ENCODE peak calls at places on chromosomes 2 and 18, in four cellular contexts. One of them, this sample, is unnamed.

GRCh38 chr2:20868377-20868776 is 45.5 kb upstream of the LDAH start:
- DNase-seq in astrocyte: no peak
- DNase-seq in activated naive CD8-positive, alpha-beta T cell treated with anti-CD3 and anti-CD28 coated beads, Interleukin-2, amount 10 ng/mL, durations not matched to agents 7 days and 5 days: peak
- DNase-seq in activated gamma-delta T cell treated with anti-CD3 and anti-CD28 coated beads, Interleukin-2, amount 50 U/mL, for 16 hours: no peak
- DNase-seq in this sample: no peak

GRCh38 chr2:226984461-226985226 is 148.8 kb downstream of the RHBDD1 start:
- DNase-seq in astrocyte: no peak
- DNase-seq in activated gamma-delta T cell treated with anti-CD3 and anti-CD28 coated beads, Interleukin-2, amount 50 U/mL, for 16 hours: no peak
- DNase-seq in activated naive CD8-positive, alpha-beta T cell treated with anti-CD3 and anti-CD28 coated beads, Interleukin-2, amount 10 ng/mL, durations not matched to agents 7 days and 5 days: no peak
- DNase-seq in this sample: no peak

GRCh38 chr2:157839162-157839801 is 36.8 kb downstream of the ACVR1 start:
- DNase-seq in astrocyte: peak
- DNase-seq in activated gamma-delta T cell treated with anti-CD3 and anti-CD28 coated beads, Interleukin-2, amount 50 U/mL, for 16 hours: no peak
- DNase-seq in activated naive CD8-positive, alpha-beta T cell treated with anti-CD3 and anti-CD28 coated beads, Interleukin-2, amount 10 ng/mL, durations not matched to agents 7 days and 5 days: no peak
- DNase-seq in this sample: peak

GRCh38 chr2:176110975-176111663 is 4.0 kb downstream of the HOXD11 start:
- DNase-seq in activated naive CD8-positive, alpha-beta T cell treated with anti-CD3 and anti-CD28 coated beads, Interleukin-2, amount 10 ng/mL, durations not matched to agents 7 days and 5 days: no peak
- DNase-seq in astrocyte: no peak
- DNase-seq in activated gamma-delta T cell treated with anti-CD3 and anti-CD28 coated beads, Interleukin-2, amount 50 U/mL, for 16 hours: no peak
- DNase-seq in this sample: peak

GRCh38 chr2:226447896-226448295 is 351.7 kb downstream of the IRS1 start:
- DNase-seq in activated naive CD8-positive, alpha-beta T cell treated with anti-CD3 and anti-CD28 coated beads, Interleukin-2, amount 10 ng/mL, durations not matched to agents 7 days and 5 days: no peak
- DNase-seq in activated gamma-delta T cell treated with anti-CD3 and anti-CD28 coated beads, Interleukin-2, amount 50 U/mL, for 16 hours: no peak
- DNase-seq in astrocyte: peak
- DNase-seq in this sample: no peak

GRCh38 chr2:71933467-71934319 is 214.0 kb downstream of the CYP26B1 start:
- DNase-seq in astrocyte: peak
- DNase-seq in activated gamma-delta T cell treated with anti-CD3 and anti-CD28 coated beads, Interleukin-2, amount 50 U/mL, for 16 hours: no peak
- DNase-seq in activated naive CD8-positive, alpha-beta T cell treated with anti-CD3 and anti-CD28 coated beads, Interleukin-2, amount 10 ng/mL, durations not matched to agents 7 days and 5 days: no peak
- DNase-seq in this sample: peak

GRCh38 chr2:136479696-136480095 is 285.6 kb upstream of the THSD7B start:
- DNase-seq in astrocyte: no peak
- DNase-seq in activated gamma-delta T cell treated with anti-CD3 and anti-CD28 coated beads, Interleukin-2, amount 50 U/mL, for 16 hours: no peak
- DNase-seq in activated naive CD8-positive, alpha-beta T cell treated with anti-CD3 and anti-CD28 coated beads, Interleukin-2, amount 10 ng/mL, durations not matched to agents 7 days and 5 days: no peak
- DNase-seq in this sample: no peak

GRCh38 chr18:10023853-10024638 is 110.2 kb downstream of the VAPA start:
- DNase-seq in activated naive CD8-positive, alpha-beta T cell treated with anti-CD3 and anti-CD28 coated beads, Interleukin-2, amount 10 ng/mL, durations not matched to agents 7 days and 5 days: no peak
- DNase-seq in activated gamma-delta T cell treated with anti-CD3 and anti-CD28 coated beads, Interleukin-2, amount 50 U/mL, for 16 hours: no peak
- DNase-seq in astrocyte: no peak
- DNase-seq in this sample: no peak

GRCh38 chr2:230665263-230665691 is 47.4 kb upstream of the CAB39 start:
- DNase-seq in astrocyte: no peak
- DNase-seq in activated gamma-delta T cell treated with anti-CD3 and anti-CD28 coated beads, Interleukin-2, amount 50 U/mL, for 16 hours: no peak
- DNase-seq in activated naive CD8-positive, alpha-beta T cell treated with anti-CD3 and anti-CD28 coated beads, Interleukin-2, amount 10 ng/mL, durations not matched to agents 7 days and 5 days: no peak
- DNase-seq in this sample: no peak

GRCh38 chr2:127700527-127701192 is 637 bp upstream of the SFT2D3 start:
- DNase-seq in activated naive CD8-positive, alpha-beta T cell treated with anti-CD3 and anti-CD28 coated beads, Interleukin-2, amount 10 ng/mL, durations not matched to agents 7 days and 5 days: no peak
- DNase-seq in astrocyte: no peak
- DNase-seq in activated gamma-delta T cell treated with anti-CD3 and anti-CD28 coated beads, Interleukin-2, amount 50 U/mL, for 16 hours: no peak
- DNase-seq in this sample: no peak

GRCh38 chr2:159798376-159798724 is 342 bp upstream of the CD302 start:
- DNase-seq in activated gamma-delta T cell treated with anti-CD3 and anti-CD28 coated beads, Interleukin-2, amount 50 U/mL, for 16 hours: no peak
- DNase-seq in astrocyte: no peak
- DNase-seq in activated naive CD8-positive, alpha-beta T cell treated with anti-CD3 and anti-CD28 coated beads, Interleukin-2, amount 10 ng/mL, durations not matched to agents 7 days and 5 days: no peak
- DNase-seq in this sample: peak

GRCh38 chr2:31475692-31476091 is 61.1 kb upstream of the XDH start:
- DNase-seq in activated gamma-delta T cell treated with anti-CD3 and anti-CD28 coated beads, Interleukin-2, amount 50 U/mL, for 16 hours: no peak
- DNase-seq in astrocyte: peak
- DNase-seq in activated naive CD8-positive, alpha-beta T cell treated with anti-CD3 and anti-CD28 coated beads, Interleukin-2, amount 10 ng/mL, durations not matched to agents 7 days and 5 days: no peak
- DNase-seq in this sample: no peak

GRCh38 chr2:40652155-40652554 is 200.3 kb upstream of the SLC8A1 start:
- DNase-seq in astrocyte: no peak
- DNase-seq in activated gamma-delta T cell treated with anti-CD3 and anti-CD28 coated beads, Interleukin-2, amount 50 U/mL, for 16 hours: no peak
- DNase-seq in activated naive CD8-positive, alpha-beta T cell treated with anti-CD3 and anti-CD28 coated beads, Interleukin-2, amount 10 ng/mL, durations not matched to agents 7 days and 5 days: no peak
- DNase-seq in this sample: no peak

GRCh38 chr2:115939902-115940301 is 1497.5 kb downstream of the DPP10 start:
- DNase-seq in activated naive CD8-positive, alpha-beta T cell treated with anti-CD3 and anti-CD28 coated beads, Interleukin-2, amount 10 ng/mL, durations not matched to agents 7 days and 5 days: no peak
- DNase-seq in astrocyte: no peak
- DNase-seq in activated gamma-delta T cell treated with anti-CD3 and anti-CD28 coated beads, Interleukin-2, amount 50 U/mL, for 16 hours: no peak
- DNase-seq in this sample: no peak

GRCh38 chr18:9627642-9628041 is 13.3 kb upstream of the PPP4R1 start:
- DNase-seq in astrocyte: peak
- DNase-seq in activated gamma-delta T cell treated with anti-CD3 and anti-CD28 coated beads, Interleukin-2, amount 50 U/mL, for 16 hours: no peak
- DNase-seq in activated naive CD8-positive, alpha-beta T cell treated with anti-CD3 and anti-CD28 coated beads, Interleukin-2, amount 10 ng/mL, durations not matched to agents 7 days and 5 days: no peak
- DNase-seq in this sample: no peak

GRCh38 chr2:5692561-5693287 is 540 bp downstream of the SOX11 start:
- DNase-seq in activated naive CD8-positive, alpha-beta T cell treated with anti-CD3 and anti-CD28 coated beads, Interleukin-2, amount 10 ng/mL, durations not matched to agents 7 days and 5 days: peak
- DNase-seq in activated gamma-delta T cell treated with anti-CD3 and anti-CD28 coated beads, Interleukin-2, amount 50 U/mL, for 16 hours: no peak
- DNase-seq in astrocyte: peak
- DNase-seq in this sample: peak

GRCh38 chr2:205633994-205634393 is 48.3 kb upstream of the NRP2 start:
- DNase-seq in astrocyte: no peak
- DNase-seq in activated naive CD8-positive, alpha-beta T cell treated with anti-CD3 and anti-CD28 coated beads, Interleukin-2, amount 10 ng/mL, durations not matched to agents 7 days and 5 days: no peak
- DNase-seq in activated gamma-delta T cell treated with anti-CD3 and anti-CD28 coated beads, Interleukin-2, amount 50 U/mL, for 16 hours: no peak
- DNase-seq in this sample: no peak

GRCh38 chr2:236536727-236537398 is 32.8 kb upstream of the ACKR3 start:
- DNase-seq in astrocyte: no peak
- DNase-seq in activated gamma-delta T cell treated with anti-CD3 and anti-CD28 coated beads, Interleukin-2, amount 50 U/mL, for 16 hours: peak
- DNase-seq in activated naive CD8-positive, alpha-beta T cell treated with anti-CD3 and anti-CD28 coated beads, Interleukin-2, amount 10 ng/mL, durations not matched to agents 7 days and 5 days: peak
- DNase-seq in this sample: no peak

GRCh38 chr18:52228158-52228557 is 111.8 kb upstream of the DCC start:
- DNase-seq in activated gamma-delta T cell treated with anti-CD3 and anti-CD28 coated beads, Interleukin-2, amount 50 U/mL, for 16 hours: no peak
- DNase-seq in astrocyte: no peak
- DNase-seq in activated naive CD8-positive, alpha-beta T cell treated with anti-CD3 and anti-CD28 coated beads, Interleukin-2, amount 10 ng/mL, durations not matched to agents 7 days and 5 days: no peak
- DNase-seq in this sample: no peak

GRCh38 chr2:28355521-28356094 is 37.0 kb upstream of the FOSL2 start:
- DNase-seq in astrocyte: no peak
- DNase-seq in activated gamma-delta T cell treated with anti-CD3 and anti-CD28 coated beads, Interleukin-2, amount 50 U/mL, for 16 hours: no peak
- DNase-seq in activated naive CD8-positive, alpha-beta T cell treated with anti-CD3 and anti-CD28 coated beads, Interleukin-2, amount 10 ng/mL, durations not matched to agents 7 days and 5 days: peak
- DNase-seq in this sample: no peak

GRCh38 chr18:36821681-36822080 is 7.1 kb downstream of the TPGS2 start:
- DNase-seq in astrocyte: no peak
- DNase-seq in activated gamma-delta T cell treated with anti-CD3 and anti-CD28 coated beads, Interleukin-2, amount 50 U/mL, for 16 hours: no peak
- DNase-seq in activated naive CD8-positive, alpha-beta T cell treated with anti-CD3 and anti-CD28 coated beads, Interleukin-2, amount 10 ng/mL, durations not matched to agents 7 days and 5 days: no peak
- DNase-seq in this sample: no peak